ENCODE peak calls at places on chromosomes 13 and 19, in five cellular contexts. B is T-helper 2 cell, Q is fibroblast of mammary gland, Z is mucosa of gallbladder, Y is tibial artery. I is an unnamed sample.

GRCh38 chr19:37983916-37984315 is 76.9 kb downstream of the SIPA1L3 start:
- DNase-seq in B (no peak), Z (no peak), Q (no peak), Y (peak; percentile 7), I (no peak)

GRCh38 chr19:49560358-49560900 is 19.9 kb downstream of the NOSIP start:
- DNase-seq in B (peak; percentile 53), Q (no peak), Y (peak; percentile 72), Z (peak; percentile 37), I (no peak)

GRCh38 chr19:821976-822773 is 420 bp upstream of the PLPPR3 start:
- DNase-seq in B (no peak), Q (no peak), Z (no peak), Y (no peak), I (no peak)

GRCh38 chr19:42250666-42251531 is 4.0 kb downstream of the ERF start:
- DNase-seq in B (no peak), Q (peak; percentile 66), Y (peak; percentile 77), Z (no peak), I (no peak)

GRCh38 chr13:94712287-94712811 is at the start of gene SOX21:
- DNase-seq in Z (no peak), B (peak; percentile 29), Q (no peak), Y (no peak), I (no peak)

GRCh38 chr19:496333-496634 is at the start of gene MADCAM1:
- DNase-seq in Y (no peak), Z (no peak), B (no peak), Q (no peak), I (no peak)

GRCh38 chr13:104773775-104774174 is 1707.6 kb upstream of the SLC10A2 start:
- DNase-seq in B (peak; percentile 20), Z (no peak), Y (no peak), Q (peak; percentile 54), I (no peak)

GRCh38 chr19:1360126-1360817 is 23.4 kb upstream of the NDUFS7 start:
- DNase-seq in Y (no peak), Z (no peak), B (no peak), Q (no peak), I (no peak)

I was measured in cardiac septum.